ENCODE peak calls at places on chromosomes 12 and 14, in seven cellular contexts. J, N, C, Z, G, P and K are unnamed samples.

GRCh38 chr14:28813810-28814209 is 47.2 kb downstream of the FOXG1 start:
- DNase-seq in J (no peak), N (no peak), C (no peak), Z (no peak), G (no peak), P (no peak), K (no peak)

GRCh38 chr12:106284294-106285105 is 18.0 kb upstream of the TCP11L2 start:
- DNase-seq in J (no peak), N (no peak), C (no peak), Z (no peak), G (no peak), P (no peak), K (no peak)

GRCh38 chr14:74980398-74980745 is 22.3 kb upstream of the EIF2B2 start:
- DNase-seq in J (no peak), N (no peak), C (no peak), Z (no peak), G (no peak), P (no peak), K (no peak)

GRCh38 chr14:27739657-27740156 is 1026.9 kb upstream of the FOXG1 start:
- DNase-seq in J (no peak), N (no peak), C (no peak), Z (no peak), G (no peak), P (no peak), K (no peak)

GRCh38 chr12:6205144-6205539 is 4.9 kb downstream of the CD9 start:
- DNase-seq in J (no peak), N (no peak), C (no peak), Z (no peak), G (no peak), P (peak), K (peak)

GRCh38 chr12:94149781-94150482 is 1.6 kb downstream of the PLXNC1 start:
- DNase-seq in J (peak), N (peak), C (peak), Z (no peak), G (peak), P (peak), K (peak)

GRCh38 chr14:91047174-91047753 is 13.2 kb downstream of the RPS6KA5 start:
- DNase-seq in J (no peak), N (no peak), C (no peak), Z (no peak), G (no peak), P (peak), K (no peak)

GRCh38 chr14:40987481-40987880 is 619.2 kb upstream of the LRFN5 start:
- DNase-seq in J (no peak), N (no peak), C (no peak), Z (no peak), G (no peak), P (no peak), K (no peak)

GRCh38 chr12:123533672-123534643 is at the start of gene RILPL1:
- DNase-seq in J (peak), N (peak), C (peak), Z (peak), G (peak), P (peak), K (peak)